ENCODE peak calls at places on chromosomes 2 and 18, in six cellular contexts. S is stomach, C is ovary, V is K562, H is suprapubic skin, U is tibial nerve. L is an unnamed sample.

GRCh38 chr2:45567974-45568789 is 42.9 kb downstream of the SRBD1 start:
- DNase-seq in U (no peak), V (no peak), C (no peak), H (no peak), S (no peak), L (no peak)

GRCh38 chr2:212733273-212733672 is 194.7 kb upstream of the ERBB4 start:
- DNase-seq in S (no peak), C (no peak), U (no peak), V (no peak), H (no peak), L (no peak)

GRCh38 chr2:54556659-54557121 is 100.6 kb downstream of the SPTBN1 start:
- DNase-seq in U (no peak), C (no peak), H (no peak), S (no peak), V (no peak), L (no peak)

GRCh38 chr2:121809607-121810006 is 54.2 kb downstream of the TSN start:
- DNase-seq in V (no peak), U (no peak), C (no peak), S (no peak), H (no peak), L (no peak)

GRCh38 chr18:13564579-13564978 is 161.8 kb downstream of the FAM210A start:
- DNase-seq in H (no peak), U (no peak), S (no peak), C (no peak), V (no peak), L (no peak)

GRCh38 chr2:80621661-80622060 is 317.1 kb upstream of the LRRTM1 start:
- DNase-seq in H (no peak), C (no peak), S (no peak), V (no peak), U (no peak), L (no peak)

GRCh38 chr2:162795312-162795711 is 43.3 kb downstream of the KCNH7 start:
- DNase-seq in U (no peak), H (no peak), S (no peak), V (no peak), C (no peak), L (no peak)

GRCh38 chr2:238449909-238450417 is 23.2 kb downstream of the ASB1 start:
- DNase-seq in C (no peak), H (peak), U (peak), S (no peak), V (no peak), L (peak)

GRCh38 chr18:23986610-23987359 is 27.8 kb upstream of the TTC39C start:
- DNase-seq in C (no peak), U (no peak), H (no peak), S (no peak), V (no peak), L (no peak)

GRCh38 chr2:20457661-20458630 is 11.1 kb downstream of the RHOB start:
- DNase-seq in V (no peak), H (peak), S (peak), U (no peak), C (no peak), L (no peak)

GRCh38 chr2:191677091-191677645 is 768 bp upstream of the NABP1 start:
- DNase-seq in U (no peak), C (no peak), H (no peak), S (peak), V (peak), L (no peak)

GRCh38 chr2:105746177-105747080 is 1.7 kb downstream of the NCK2 start:
- DNase-seq in C (peak), U (peak), H (no peak), S (peak), V (peak), L (no peak)

GRCh38 chr2:229348135-229348534 is 77.0 kb upstream of the PID1 start:
- DNase-seq in C (no peak), H (no peak), S (no peak), V (no peak), U (no peak), L (no peak)

DNA sequence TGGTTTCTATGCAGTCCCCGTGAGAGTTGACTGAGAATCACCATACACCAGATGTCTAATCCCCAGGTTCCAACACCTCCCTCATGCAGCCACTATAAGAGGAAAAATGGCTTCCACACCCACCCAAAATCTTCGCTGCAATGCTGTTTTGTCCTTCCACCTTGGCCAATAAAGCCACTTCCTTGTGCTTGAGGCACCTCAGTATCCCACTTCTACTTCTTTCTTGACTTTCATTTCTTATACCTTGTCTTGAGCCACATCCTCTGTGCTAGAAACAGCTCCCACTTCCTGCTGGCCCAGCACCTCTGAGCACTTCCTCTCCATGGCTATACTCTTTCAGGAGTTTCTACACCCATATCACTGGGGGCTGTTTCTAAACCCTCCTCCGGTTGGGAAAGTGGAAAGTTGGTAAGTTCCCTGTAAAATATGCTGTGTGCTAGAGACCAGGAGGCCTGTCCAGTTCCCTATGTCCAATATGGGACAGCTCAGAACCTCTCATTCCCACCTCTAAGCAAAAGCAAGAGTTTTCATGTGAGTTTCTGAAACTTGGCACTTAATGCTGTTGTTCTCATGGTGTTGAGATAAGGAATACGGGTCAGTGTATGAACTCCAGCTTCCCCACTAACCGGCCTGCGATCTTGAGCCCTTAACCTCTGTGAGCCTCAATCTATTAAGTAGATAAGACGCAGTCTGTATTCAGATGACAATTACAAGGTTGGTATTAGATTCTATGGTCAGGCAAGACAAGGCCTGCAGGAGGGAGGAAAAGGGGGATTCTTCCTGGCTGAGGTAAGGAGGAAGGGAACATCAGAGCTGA is 209.1 kb upstream of the ID2 start:
- DNase-seq in U (no peak), H (no peak), C (no peak), V (no peak), S (no peak), L (no peak)
- TF ChIP-seq EP300 in U (no peak), H (no peak), C (no peak), V (no peak), S (no peak), L (no peak)

GRCh38 chr18:78948707-78949106 is 30.9 kb upstream of the SALL3 start:
- DNase-seq in V (no peak), H (no peak), U (no peak), S (no peak), C (no peak), L (no peak)

GRCh38 chr18:78948221-78948620 is 31.4 kb upstream of the SALL3 start:
- DNase-seq in S (no peak), C (no peak), V (no peak), H (no peak), U (no peak), L (no peak)

GRCh38 chr18:78950386-78950785 is 29.2 kb upstream of the SALL3 start:
- DNase-seq in V (no peak), U (no peak), H (no peak), S (no peak), C (no peak), L (no peak)

GRCh38 chr18:78949216-78949615 is 30.4 kb upstream of the SALL3 start:
- DNase-seq in H (no peak), U (no peak), S (no peak), V (no peak), C (no peak), L (no peak)

DNA sequence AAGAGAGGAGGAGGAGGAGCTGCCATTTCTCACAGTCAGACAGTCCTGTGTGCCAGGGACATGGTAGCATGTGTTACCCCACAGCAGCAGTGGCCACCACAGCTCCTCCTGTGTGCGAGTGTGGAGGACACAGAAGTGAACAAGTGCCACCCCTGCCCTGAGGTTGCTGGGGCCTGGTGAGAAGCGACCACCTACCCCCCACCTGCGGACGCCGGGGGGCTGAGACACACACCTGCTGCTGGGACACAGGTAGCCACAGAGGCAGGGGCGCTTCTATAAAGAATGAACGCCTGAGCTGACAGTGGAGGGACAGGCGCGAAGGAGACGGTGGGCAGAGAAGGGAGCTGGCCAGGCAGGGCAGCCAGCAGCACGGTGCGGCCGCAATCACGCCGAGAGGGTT is 32.3 kb upstream of the SALL3 start:
- DNase-seq in U (no peak), C (no peak), V (no peak), H (no peak), S (no peak), L (no peak)
- TF ChIP-seq POLR2A in U (no peak), C (no peak), V (no peak), H (no peak), S (no peak), L (no peak)

GRCh38 chr2:158011055-158011771 is 90.5 kb upstream of the UPP2 start:
- DNase-seq in S (no peak), C (no peak), H (no peak), U (no peak), V (peak), L (no peak)
- TF ChIP-seq EP300 in S (no peak), C (no peak), H (no peak), U (no peak), V (no peak), L (no peak)

GRCh38 chr2:152200562-152201465 is 25.3 kb upstream of the STAM2 start:
- DNase-seq in S (peak), H (peak), U (peak), C (peak), V (peak), L (peak)
- TF ChIP-seq POLR2A in S (no peak), H (no peak), U (no peak), C (no peak), V (no peak), L (no peak)

GRCh38 chr2:85611705-85612587 is at the start of gene C2orf68:
- DNase-seq in H (peak), V (peak), S (peak), U (peak), C (peak), L (peak)
- TF ChIP-seq EP300 in H (no peak), V (peak), S (no peak), U (peak), C (no peak), L (no peak)

GRCh38 chr2:32212293-32212692 is 46.6 kb downstream of the SLC30A6 start:
- DNase-seq in H (no peak), V (no peak), S (no peak), U (no peak), C (no peak), L (no peak)

DNA sequence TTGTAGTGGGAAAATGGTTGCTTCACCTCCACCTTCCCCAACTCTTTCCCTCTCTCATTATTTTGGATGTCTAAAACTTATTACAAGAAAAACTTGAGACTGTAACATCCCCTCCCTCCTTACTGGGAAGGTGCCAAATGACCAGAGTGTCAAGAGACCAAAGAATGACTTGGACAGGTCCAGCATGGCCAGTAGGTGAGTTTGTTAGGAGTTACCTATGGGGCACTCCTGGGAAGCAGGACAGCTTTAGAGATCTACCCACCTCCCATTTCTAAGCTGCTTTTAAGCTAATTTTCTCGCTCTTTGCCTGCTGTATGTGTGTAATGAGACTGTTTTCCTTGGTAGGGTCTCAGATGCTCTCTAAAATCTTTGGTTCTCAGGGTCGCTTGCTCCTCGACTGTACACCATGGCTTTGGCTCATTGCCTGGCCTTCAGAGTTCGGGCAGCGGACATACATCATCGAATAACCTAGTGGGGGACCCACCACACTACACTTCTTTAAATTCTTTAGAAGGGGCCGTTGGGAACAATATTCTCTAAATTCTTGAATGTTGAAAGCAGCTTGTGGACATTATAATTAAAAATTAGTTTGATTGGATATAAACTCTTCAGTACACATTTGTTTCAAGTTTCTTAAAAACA is 45.2 kb downstream of the SLC30A6 start:
- DNase-seq in H (no peak), V (no peak), S (no peak), C (no peak), U (no peak), L (no peak)
- TF ChIP-seq POLR2A in H (no peak), V (no peak), S (no peak), C (no peak), U (no peak), L (no peak)

GRCh38 chr18:6956999-6957398 is 160.6 kb downstream of the LAMA1 start:
- DNase-seq in V (no peak), S (no peak), U (no peak), H (no peak), C (no peak), L (peak)
- TF ChIP-seq EP300 in V (no peak), S (no peak), U (no peak), H (no peak), C (no peak), L (no peak)

GRCh38 chr2:71000780-71001591 is 6.3 kb upstream of the TEX261 start:
- DNase-seq in S (peak), C (peak), U (no peak), V (peak), H (peak), L (no peak)
- TF ChIP-seq POLR2A in S (no peak), C (no peak), U (no peak), V (peak), H (no peak), L (no peak)

GRCh38 chr2:217339753-217340152 is 479.9 kb upstream of the TNP1 start:
- DNase-seq in U (no peak), S (no peak), H (no peak), V (no peak), C (no peak), L (no peak)

GRCh38 chr2:217340899-217341298 is 481.0 kb upstream of the TNP1 start:
- DNase-seq in V (no peak), S (no peak), U (no peak), C (no peak), H (no peak), L (no peak)

GRCh38 chr2:217340176-217340575 is 480.3 kb upstream of the TNP1 start:
- DNase-seq in U (no peak), C (no peak), S (no peak), H (no peak), V (no peak), L (no peak)

GRCh38 chr2:217336694-217337093 is 476.8 kb upstream of the TNP1 start:
- DNase-seq in C (no peak), U (no peak), H (no peak), S (no peak), V (no peak), L (no peak)

GRCh38 chr2:217338306-217338916 is 478.5 kb upstream of the TNP1 start:
- DNase-seq in V (no peak), S (no peak), C (no peak), H (no peak), U (no peak), L (no peak)
- TF ChIP-seq EP300 in V (no peak), S (no peak), C (no peak), H (no peak), U (peak), L (no peak)

L was measured in esophagus muscularis mucosa.